ENCODE peak calls at places on chromosomes 4 and X, in six cellular contexts. One of them, this sample, is unnamed.

GRCh38 chr4:18075823-18076433 is 54.4 kb upstream of the LCORL start:
- DNase-seq in H1: peak
- DNase-seq in GM12878: no peak
- DNase-seq in K562: peak
- DNase-seq in GM12891: no peak
- DNase-seq in HepG2: peak
- DNase-seq in this sample: no peak

GRCh38 chr4:25792200-25792791 is 70.5 kb downstream of the SEL1L3 start:
- DNase-seq in GM12891: no peak
- DNase-seq in H1: peak
- DNase-seq in K562: peak
- DNase-seq in HepG2: peak
- DNase-seq in GM12878: no peak
- DNase-seq in this sample: no peak

GRCh38 chrX:83508006-83508405 is at the start of gene POU3F4:
- DNase-seq in HepG2: no peak
- DNase-seq in H1: peak
- DNase-seq in GM12878: no peak
- DNase-seq in K562: no peak
- DNase-seq in GM12891: no peak
- DNase-seq in this sample: no peak

GRCh38 chr4:101419324-101420135 is 72.2 kb upstream of the PPP3CA start:
- DNase-seq in GM12891: no peak
- DNase-seq in HepG2: no peak
- DNase-seq in GM12878: peak
- DNase-seq in K562: no peak
- DNase-seq in H1: no peak
- DNase-seq in this sample: no peak

GRCh38 chr4:37762294-37763163 is 64.0 kb upstream of the PGM2 start:
- DNase-seq in HepG2: peak
- DNase-seq in GM12878: no peak
- DNase-seq in GM12891: no peak
- DNase-seq in H1: no peak
- DNase-seq in K562: no peak
- DNase-seq in this sample: no peak

GRCh38 chrX:138150709-138151108 is 560.8 kb downstream of the FGF13 start:
- DNase-seq in GM12878: no peak
- DNase-seq in H1: no peak
- DNase-seq in GM12891: no peak
- DNase-seq in K562: no peak
- DNase-seq in HepG2: no peak
- DNase-seq in this sample: no peak

GRCh38 chr4:20652226-20652836 is 47.9 kb upstream of the PACRGL start:
- DNase-seq in H1: no peak
- DNase-seq in GM12878: no peak
- DNase-seq in GM12891: no peak
- DNase-seq in K562: no peak
- DNase-seq in HepG2: no peak
- DNase-seq in this sample: no peak

GRCh38 chrX:134870419-134870818 is 120.4 kb upstream of the SMIM10 start:
- DNase-seq in GM12878: no peak
- DNase-seq in HepG2: no peak
- DNase-seq in GM12891: no peak
- DNase-seq in K562: no peak
- DNase-seq in H1: no peak
- DNase-seq in this sample: no peak

GRCh38 chr4:122898370-122899150 is 23.8 kb downstream of the NUDT6 start:
- DNase-seq in H1: no peak
- DNase-seq in HepG2: no peak
- DNase-seq in GM12891: no peak
- DNase-seq in GM12878: no peak
- DNase-seq in K562: no peak
- DNase-seq in this sample: no peak

GRCh38 chr4:35652197-35652596 is 592.1 kb downstream of the ARAP2 start:
- DNase-seq in GM12891: no peak
- DNase-seq in H1: no peak
- DNase-seq in GM12878: no peak
- DNase-seq in K562: no peak
- DNase-seq in HepG2: no peak
- DNase-seq in this sample: no peak

GRCh38 chr4:125594203-125594602 is 279.4 kb downstream of the FAT4 start:
- DNase-seq in HepG2: no peak
- DNase-seq in H1: no peak
- DNase-seq in GM12891: no peak
- DNase-seq in GM12878: no peak
- DNase-seq in K562: no peak
- DNase-seq in this sample: no peak

GRCh38 chr4:94939791-94940530 is 182.2 kb downstream of the BMPR1B start:
- DNase-seq in K562: no peak
- DNase-seq in GM12891: no peak
- DNase-seq in GM12878: no peak
- DNase-seq in HepG2: no peak
- DNase-seq in H1: no peak
- DNase-seq in this sample: no peak

GRCh38 chr4:153573881-153574807 is 108.0 kb downstream of the TMEM131L start:
- DNase-seq in H1: no peak
- DNase-seq in GM12891: no peak
- DNase-seq in GM12878: no peak
- DNase-seq in HepG2: peak
- DNase-seq in K562: no peak
- DNase-seq in this sample: no peak

GRCh38 chrX:12950851-12951589 is 23.9 kb upstream of the TMSB4X start:
- DNase-seq in HepG2: peak
- DNase-seq in K562: peak
- DNase-seq in GM12891: no peak
- DNase-seq in GM12878: peak
- DNase-seq in H1: no peak
- DNase-seq in this sample: no peak

GRCh38 chr4:152258804-152259708 is 276.8 kb downstream of the FBXW7 start:
- DNase-seq in GM12878: no peak
- DNase-seq in GM12891: no peak
- DNase-seq in HepG2: peak
- DNase-seq in K562: no peak
- DNase-seq in H1: no peak
- DNase-seq in this sample: no peak

GRCh38 chr4:145734576-145735329 is 54.8 kb downstream of the C4orf51 start:
- DNase-seq in GM12878: peak
- DNase-seq in K562: no peak
- DNase-seq in H1: no peak
- DNase-seq in HepG2: peak
- DNase-seq in GM12891: no peak
- DNase-seq in this sample: no peak
- TF ChIP-seq POLR2A in GM12878: no peak
- TF ChIP-seq POLR2A in K562: no peak
- TF ChIP-seq POLR2A in H1: no peak
- TF ChIP-seq POLR2A in HepG2: no peak
- TF ChIP-seq POLR2A in GM12891: no peak
- TF ChIP-seq POLR2A in this sample: no peak

GRCh38 chr4:77349796-77350195 is 192.8 kb downstream of the CCNG2 start:
- DNase-seq in GM12891: no peak
- DNase-seq in K562: no peak
- DNase-seq in H1: no peak
- DNase-seq in GM12878: no peak
- DNase-seq in HepG2: no peak
- DNase-seq in this sample: no peak
- TF ChIP-seq TAF1 in GM12891: no peak
- TF ChIP-seq TAF1 in K562: no peak
- TF ChIP-seq TAF1 in H1: no peak
- TF ChIP-seq TAF1 in GM12878: no peak
- TF ChIP-seq TAF1 in HepG2: no peak
- TF ChIP-seq TAF1 in this sample: no peak

DNA sequence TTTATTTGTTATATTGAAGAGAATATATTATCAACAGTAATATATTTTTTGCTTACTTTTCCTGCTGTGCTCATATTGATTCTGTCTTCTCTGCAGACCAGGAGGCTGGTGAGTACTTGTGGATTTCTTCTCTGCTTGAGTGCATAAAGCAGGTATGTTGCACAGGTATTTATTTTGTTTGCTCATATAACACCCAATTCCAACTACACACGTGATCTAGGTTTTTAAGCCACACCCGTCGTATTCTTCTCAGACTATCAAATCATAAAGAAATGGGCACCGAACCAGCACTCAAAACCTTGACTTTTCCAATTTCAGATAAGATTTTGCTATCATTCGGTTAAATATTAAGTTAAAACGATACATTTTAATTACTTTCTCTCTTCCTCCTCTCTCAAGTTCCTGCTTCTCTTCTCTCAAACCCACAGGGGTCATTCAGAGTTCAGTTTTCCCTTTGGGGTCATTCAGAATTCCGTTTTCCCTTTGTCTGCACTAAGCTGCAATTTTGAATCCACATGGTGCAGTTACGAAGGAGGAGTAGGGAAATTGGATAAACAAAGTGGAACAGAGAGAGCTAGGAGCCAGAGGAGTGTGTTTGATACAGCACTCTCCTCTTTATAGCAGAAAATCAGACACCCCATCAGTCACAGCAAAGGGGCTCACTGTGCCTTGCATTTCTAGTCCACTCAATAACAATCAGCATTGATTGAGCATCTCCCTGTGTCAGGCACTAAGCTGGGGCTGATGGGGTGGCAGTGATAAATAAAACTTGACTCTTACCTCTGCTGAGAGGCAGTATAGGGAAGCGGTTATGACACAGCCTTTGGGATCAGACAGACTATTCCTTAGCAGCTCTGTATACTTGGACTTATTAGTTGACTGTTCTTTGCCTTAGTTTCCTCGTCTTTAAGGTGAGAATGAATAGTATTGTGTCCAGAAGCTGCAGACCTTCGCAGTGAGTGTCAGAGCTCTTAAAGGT is at the start of gene ADH1C:
- DNase-seq in GM12878: no peak
- DNase-seq in H1: no peak
- DNase-seq in GM12891: no peak
- DNase-seq in HepG2: no peak
- DNase-seq in K562: no peak
- DNase-seq in this sample: no peak
- TF ChIP-seq POLR2A in GM12878: no peak
- TF ChIP-seq POLR2A in H1: no peak
- TF ChIP-seq POLR2A in GM12891: no peak
- TF ChIP-seq POLR2A in HepG2: no peak
- TF ChIP-seq POLR2A in K562: no peak
- TF ChIP-seq POLR2A in this sample: no peak

GRCh38 chr4:54423066-54423465 is 194.0 kb downstream of the PDGFRA start:
- DNase-seq in K562: no peak
- DNase-seq in H1: no peak
- DNase-seq in GM12878: no peak
- DNase-seq in HepG2: no peak
- DNase-seq in GM12891: no peak
- DNase-seq in this sample: no peak

GRCh38 chr4:54414545-54414944 is 185.5 kb downstream of the PDGFRA start:
- DNase-seq in HepG2: no peak
- DNase-seq in K562: no peak
- DNase-seq in GM12891: no peak
- DNase-seq in GM12878: no peak
- DNase-seq in H1: no peak
- DNase-seq in this sample: no peak

DNA sequence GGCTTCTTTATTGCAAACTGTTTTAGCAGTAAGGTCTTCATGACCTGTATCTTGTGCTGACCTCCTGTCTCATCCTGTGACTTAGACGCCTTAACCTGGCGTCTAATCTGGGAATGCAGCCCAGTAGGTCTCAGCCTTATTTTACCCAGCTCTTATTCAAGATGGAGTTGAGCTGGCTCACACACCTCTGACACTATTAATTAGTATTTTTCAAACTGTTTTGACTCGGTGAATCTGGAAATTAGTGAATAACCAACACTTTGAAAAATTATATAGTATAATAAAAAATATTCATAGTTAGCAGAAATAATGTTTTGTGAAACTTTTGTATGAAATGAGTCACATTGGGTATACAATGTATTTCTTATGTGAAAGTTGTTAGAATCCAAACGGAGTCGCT is 189.4 kb downstream of the PDGFRA start:
- DNase-seq in K562: no peak
- DNase-seq in HepG2: no peak
- DNase-seq in GM12891: no peak
- DNase-seq in GM12878: no peak
- DNase-seq in H1: no peak
- DNase-seq in this sample: no peak
- TF ChIP-seq TAF1 in K562: no peak
- TF ChIP-seq TAF1 in HepG2: no peak
- TF ChIP-seq TAF1 in GM12891: no peak
- TF ChIP-seq TAF1 in GM12878: no peak
- TF ChIP-seq TAF1 in H1: no peak
- TF ChIP-seq TAF1 in this sample: no peak

GRCh38 chr4:100189820-100190642 is at the start of gene DDIT4L:
- DNase-seq in H1: peak
- DNase-seq in GM12878: no peak
- DNase-seq in GM12891: no peak
- DNase-seq in K562: peak
- DNase-seq in HepG2: no peak
- DNase-seq in this sample: no peak

GRCh38 chr4:100188829-100189228 is 1.4 kb downstream of the DDIT4L start:
- DNase-seq in GM12878: no peak
- DNase-seq in GM12891: no peak
- DNase-seq in HepG2: no peak
- DNase-seq in H1: no peak
- DNase-seq in K562: no peak
- DNase-seq in this sample: no peak

GRCh38 chr4:100187781-100188180 is 2.5 kb downstream of the DDIT4L start:
- DNase-seq in K562: no peak
- DNase-seq in H1: no peak
- DNase-seq in GM12878: no peak
- DNase-seq in GM12891: no peak
- DNase-seq in HepG2: no peak
- DNase-seq in this sample: no peak

DNA sequence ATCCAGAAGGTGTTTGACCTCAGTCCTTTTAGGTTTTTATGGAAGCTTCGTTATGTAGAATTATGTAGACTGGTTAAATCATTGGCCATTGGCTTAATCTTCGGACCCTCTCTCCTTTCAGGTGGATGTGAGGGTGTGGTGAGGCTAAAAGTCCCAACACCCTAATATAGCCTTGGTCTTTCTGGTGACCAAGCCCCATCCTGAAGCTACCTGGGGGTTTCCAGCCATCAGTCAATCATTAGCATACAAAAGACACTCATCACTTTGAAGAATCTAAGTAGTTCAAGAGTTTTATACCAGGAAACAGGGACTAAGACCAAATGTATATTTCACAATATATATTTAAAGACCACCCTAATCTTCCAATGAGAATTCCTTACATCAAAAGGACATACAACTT is 5.5 kb downstream of the DDIT4L start:
- DNase-seq in K562: no peak
- DNase-seq in GM12878: no peak
- DNase-seq in H1: no peak
- DNase-seq in GM12891: no peak
- DNase-seq in HepG2: no peak
- DNase-seq in this sample: no peak
- TF ChIP-seq POLR2A in K562: no peak
- TF ChIP-seq POLR2A in GM12878: no peak
- TF ChIP-seq POLR2A in H1: no peak
- TF ChIP-seq POLR2A in GM12891: no peak
- TF ChIP-seq POLR2A in HepG2: no peak
- TF ChIP-seq POLR2A in this sample: no peak

DNA sequence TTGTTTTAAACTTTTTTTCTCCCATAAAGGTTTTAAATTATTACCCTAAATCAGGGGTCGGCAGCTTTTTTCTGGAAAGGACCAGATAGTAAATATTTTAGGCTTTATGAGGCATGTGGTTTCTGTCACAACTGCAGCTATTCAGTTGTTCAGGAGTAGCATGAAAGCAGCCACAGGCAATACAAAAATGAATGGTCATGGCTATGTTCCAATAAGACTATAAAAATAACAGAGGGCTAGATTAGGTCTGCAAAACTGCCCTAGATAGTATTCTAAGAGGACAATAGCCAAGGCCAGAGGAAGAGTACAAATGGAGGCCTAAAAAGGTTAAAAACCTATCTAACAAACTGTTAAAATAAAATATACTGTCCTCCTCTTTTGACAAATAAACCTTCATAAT is 24.6 kb downstream of the HERC5 start:
- DNase-seq in H1: no peak
- DNase-seq in HepG2: no peak
- DNase-seq in GM12891: no peak
- DNase-seq in K562: no peak
- DNase-seq in GM12878: no peak
- DNase-seq in this sample: no peak
- TF ChIP-seq TAF1 in H1: no peak
- TF ChIP-seq TAF1 in HepG2: no peak
- TF ChIP-seq TAF1 in GM12891: no peak
- TF ChIP-seq TAF1 in K562: no peak
- TF ChIP-seq TAF1 in GM12878: no peak
- TF ChIP-seq TAF1 in this sample: no peak

This sample was measured in GM12892.